ENCODE peak calls at places on chromosome 1, in four cellular contexts. U is activated CD8-positive, alpha-beta memory T cell treated with anti-CD3 and anti-CD28 coated beads for 1 hour; R is activated naive CD8-positive, alpha-beta T cell treated with anti-CD3 and anti-CD28 coated beads, Interleukin-2, amount 50 U/mL, for 24 hours; S is right cardiac atrium. N is an unnamed sample.
A peak's percentile ranks its signal among the peaks of the same experiment; 100 is the strongest.

GRCh38 chr1:159752135-159752580 is 28.6 kb upstream of the DUSP23 start:
- DNase-seq in U (no peak), R (no peak), S (peak; percentile 65), N (no peak)

GRCh38 chr1:222627232-222627631 is 9.3 kb downstream of the MIA3 start:
- DNase-seq in R (no peak), U (no peak), S (no peak), N (no peak)

GRCh38 chr1:205748398-205749093 is 1.4 kb downstream of the NUCKS1 start:
- DNase-seq in R (peak; percentile 20), U (no peak), S (no peak), N (no peak)

GRCh38 chr1:8047686-8048522 is 21.8 kb upstream of the ERRFI1 start:
- DNase-seq in S (no peak), U (no peak), R (no peak), N (no peak)

GRCh38 chr1:25647863-25648262 is 31.3 kb downstream of the MAN1C1 start:
- DNase-seq in U (no peak), R (no peak), S (peak; percentile 24), N (no peak)

GRCh38 chr1:149903836-149904491 is 4.6 kb downstream of the BOLA1 start:
- DNase-seq in U (no peak), R (no peak), S (no peak), N (no peak)

GRCh38 chr1:10943991-10944730 is 68.3 kb upstream of the TARDBP start:
- DNase-seq in S (no peak), R (no peak), U (no peak), N (no peak)

GRCh38 chr1:240242601-240243144 is 151.0 kb downstream of the FMN2 start:
- DNase-seq in U (no peak), S (no peak), R (no peak), N (no peak)

GRCh38 chr1:181397841-181398240 is 85.5 kb upstream of the CACNA1E start:
- DNase-seq in U (no peak), R (no peak), S (no peak), N (no peak)

GRCh38 chr1:34129630-34130029 is 35.4 kb downstream of the CSMD2 start:
- DNase-seq in U (no peak), R (no peak), S (peak; percentile 13), N (no peak)

GRCh38 chr1:56555448-56555847 is 23.9 kb downstream of the PLPP3 start:
- DNase-seq in S (no peak), R (no peak), U (no peak), N (no peak)

GRCh38 chr1:85578321-85579295 is 2.0 kb upstream of the CCN1 start:
- DNase-seq in U (no peak), R (no peak), S (no peak), N (no peak)

GRCh38 chr1:215567491-215568286 is 585 bp downstream of the KCTD3 start:
- DNase-seq in U (peak; percentile 6), S (peak; percentile 77), R (peak; percentile 42), N (no peak)

N was measured in cortex of kidney.